ENCODE peak calls at places on chromosomes 13 and 19, in six cellular contexts. Z is body of pancreas, X is cardiac muscle cell, W is H1, S is thyroid gland, G is neural progenitor cell. D is an unnamed sample. For H3K4me1, the result is how much of the 10 kb centered on the place peaks cover.

GRCh38 chr13:75339635-75340374 is 142.2 kb downstream of the TBC1D4 start:
- DNase-seq in Z (no peak), X (no peak), W (no peak), S (no peak), G (no peak), D (no peak)

GRCh38 chr19:42375415-42376176 is 14.5 kb downstream of the CNFN start:
- DNase-seq in Z (no peak), X (no peak), W (no peak), S (no peak), G (no peak), D (no peak)

GRCh38 chr13:73325351-73326214 is 266.8 kb downstream of the KLF5 start:
- DNase-seq in Z (peak), X (no peak), W (no peak), S (no peak), G (no peak), D (no peak)

GRCh38 chr19:14428882-14429416 is 4.2 kb upstream of the PKN1 start:
- DNase-seq in Z (no peak), X (no peak), W (no peak), S (no peak), G (no peak), D (no peak)

GRCh38 chr13:22874839-22875238 is 305.9 kb upstream of the SGCG start:
- DNase-seq in Z (no peak), X (no peak), W (no peak), S (no peak), G (no peak), D (no peak)

GRCh38 chr13:99605417-99606321 is 104.4 kb downstream of the TM9SF2 start:
- DNase-seq in Z (peak), X (peak), W (peak), S (peak), G (peak), D (peak)

GRCh38 chr13:106173346-106173745 is 362.1 kb downstream of the EFNB2 start:
- DNase-seq in Z (no peak), X (no peak), W (no peak), S (peak), G (no peak), D (no peak)

GRCh38 chr13:113029487-113030258 is 60.7 kb downstream of the MCF2L start:
- DNase-seq in Z (peak), X (peak), W (peak), S (peak), G (peak), D (peak)

DNA sequence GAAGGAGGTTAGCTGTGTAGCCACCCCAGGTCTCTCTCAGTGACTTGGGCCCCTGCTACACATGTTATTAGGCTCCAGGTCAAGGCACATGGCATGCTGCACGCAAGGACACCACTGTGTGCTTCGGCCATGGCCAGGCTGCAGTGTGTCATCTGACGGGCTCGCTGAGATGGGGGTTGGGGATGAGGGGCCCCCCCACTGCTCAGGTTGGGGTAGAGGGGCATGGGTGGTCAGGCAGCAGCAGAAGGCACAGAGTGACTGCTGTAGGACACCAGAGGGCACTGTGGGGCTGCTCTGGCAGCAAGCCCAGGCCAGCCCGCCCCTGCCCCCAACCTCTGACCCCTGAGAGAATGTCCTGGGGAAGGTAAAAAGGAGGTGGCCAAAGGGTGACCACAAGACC is 32.2 kb upstream of the ISYNA1 start:
- DNase-seq in Z (no peak), X (peak), W (peak), S (no peak), G (peak), D (peak)
- H3K4me1 ChIP-seq in Z (half or more), X (under half), W (under half), S (under half), G (under half), D (under half)

GRCh38 chr19:7534531-7534980 is 961 bp upstream of the PNPLA6 start:
- DNase-seq in Z (peak), X (peak), W (peak), S (peak), G (peak), D (peak)
- TF ChIP-seq CTCF in Z (no peak), X (peak), W (peak), S (no peak), G (peak), D (peak)

DNA sequence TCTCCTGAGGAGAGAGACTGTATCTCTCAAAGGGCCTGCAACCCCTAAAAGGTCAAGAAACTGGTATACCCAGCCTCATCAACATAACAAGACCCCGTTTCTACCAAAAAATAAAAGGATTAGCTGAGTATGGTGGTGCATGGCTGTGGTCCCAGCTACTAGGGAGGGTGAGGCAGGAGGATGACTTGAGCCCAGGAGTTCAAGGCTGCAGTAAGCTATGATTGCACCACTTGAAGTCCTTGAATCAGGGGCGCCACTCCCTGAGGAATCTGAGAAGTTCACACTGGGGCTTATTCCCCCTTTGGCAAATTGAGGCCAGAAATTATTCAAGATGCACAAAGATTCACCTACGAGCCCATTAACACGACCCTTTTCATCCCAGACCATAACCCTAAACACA is 83.0 kb downstream of the TSHZ3 start:
- DNase-seq in Z (no peak), X (no peak), W (no peak), S (no peak), G (no peak), D (no peak)
- H3K4me3 ChIP-seq in Z (no peak), X (no peak), W (no peak), S (no peak), G (no peak), D (no peak)

DNA sequence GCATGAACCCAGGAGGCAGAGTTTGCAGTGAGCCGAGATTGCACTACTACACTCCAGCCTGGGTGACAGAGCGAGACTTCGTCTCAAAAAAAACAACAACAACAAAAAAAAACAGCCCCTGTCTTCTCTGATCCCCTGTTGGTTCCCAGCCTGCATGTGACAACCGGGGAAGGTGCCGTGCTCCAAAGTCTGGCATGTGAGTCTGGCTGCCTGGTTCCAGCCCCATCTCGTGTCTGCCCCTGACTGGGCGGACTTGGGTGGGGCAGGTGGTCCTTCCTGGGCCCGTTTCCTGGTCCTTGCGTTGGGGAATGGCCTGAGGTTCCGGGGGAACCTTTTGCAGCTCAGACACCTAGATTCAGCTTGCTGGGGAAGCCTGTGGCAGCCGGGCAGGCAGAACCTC is 50.5 kb downstream of the DNM2 start:
- DNase-seq in Z (no peak), X (no peak), W (no peak), S (no peak), G (no peak), D (no peak)
- H3K4me1 ChIP-seq in Z (half or more), X (under half), W (under half), S (half or more), G (under half), D (under half)

D was measured in BE2C.